ENCODE peak calls at places on chromosomes 3 and 15, in six cellular contexts. S, I, J, L, X and B are unnamed samples. For H3K36me3, the result is how much of the 10 kb centered on the place peaks cover.

GRCh38 chr3:193827039-193827669 is 234.1 kb downstream of the OPA1 start:
- DNase-seq in I (no peak), X (no peak), S (no peak), L (no peak), J (no peak), B (no peak)

GRCh38 chr3:125965505-125965904 is 3.5 kb upstream of the ROPN1B start:
- DNase-seq in J (no peak), I (no peak), S (no peak), L (no peak), X (no peak), B (no peak)

GRCh38 chr3:14019459-14019858 is 105.2 kb downstream of the CHCHD4 start:
- DNase-seq in X (no peak), L (no peak), J (no peak), I (no peak), S (no peak), B (no peak)

GRCh38 chr3:10432931-10433330 is 72.5 kb downstream of the ATP2B2 start:
- DNase-seq in L (no peak), S (no peak), I (no peak), X (no peak), J (no peak), B (no peak)

GRCh38 chr3:37768107-37768809 is 93.4 kb upstream of the CTDSPL start:
- DNase-seq in S (peak), L (no peak), J (no peak), I (no peak), X (no peak), B (no peak)

GRCh38 chr3:141834296-141834695 is 42.1 kb upstream of the ATP1B3 start:
- DNase-seq in S (no peak), I (no peak), X (no peak), J (no peak), L (no peak), B (no peak)

GRCh38 chr15:73617310-73617709 is 15.9 kb downstream of the NPTN start:
- DNase-seq in L (no peak), J (no peak), X (no peak), I (no peak), S (no peak), B (no peak)

GRCh38 chr15:57509121-57509520 is 82.6 kb upstream of the MYZAP start:
- DNase-seq in J (no peak), I (no peak), L (peak), S (no peak), X (no peak), B (no peak)

GRCh38 chr3:71651625-71652024 is 68.1 kb upstream of the FOXP1 start:
- DNase-seq in I (no peak), L (no peak), J (no peak), X (no peak), S (no peak), B (no peak)
- H3K27ac ChIP-seq in I (no peak), L (no peak), J (no peak), X (no peak), S (no peak), B (no peak)

GRCh38 chr15:45642203-45642932 is 7.5 kb downstream of the SQOR start:
- DNase-seq in S (no peak), L (no peak), I (no peak), X (no peak), J (no peak), B (no peak)
- H3K4me3 ChIP-seq in S (no peak), L (no peak), I (no peak), X (no peak), J (no peak), B (no peak)

DNA sequence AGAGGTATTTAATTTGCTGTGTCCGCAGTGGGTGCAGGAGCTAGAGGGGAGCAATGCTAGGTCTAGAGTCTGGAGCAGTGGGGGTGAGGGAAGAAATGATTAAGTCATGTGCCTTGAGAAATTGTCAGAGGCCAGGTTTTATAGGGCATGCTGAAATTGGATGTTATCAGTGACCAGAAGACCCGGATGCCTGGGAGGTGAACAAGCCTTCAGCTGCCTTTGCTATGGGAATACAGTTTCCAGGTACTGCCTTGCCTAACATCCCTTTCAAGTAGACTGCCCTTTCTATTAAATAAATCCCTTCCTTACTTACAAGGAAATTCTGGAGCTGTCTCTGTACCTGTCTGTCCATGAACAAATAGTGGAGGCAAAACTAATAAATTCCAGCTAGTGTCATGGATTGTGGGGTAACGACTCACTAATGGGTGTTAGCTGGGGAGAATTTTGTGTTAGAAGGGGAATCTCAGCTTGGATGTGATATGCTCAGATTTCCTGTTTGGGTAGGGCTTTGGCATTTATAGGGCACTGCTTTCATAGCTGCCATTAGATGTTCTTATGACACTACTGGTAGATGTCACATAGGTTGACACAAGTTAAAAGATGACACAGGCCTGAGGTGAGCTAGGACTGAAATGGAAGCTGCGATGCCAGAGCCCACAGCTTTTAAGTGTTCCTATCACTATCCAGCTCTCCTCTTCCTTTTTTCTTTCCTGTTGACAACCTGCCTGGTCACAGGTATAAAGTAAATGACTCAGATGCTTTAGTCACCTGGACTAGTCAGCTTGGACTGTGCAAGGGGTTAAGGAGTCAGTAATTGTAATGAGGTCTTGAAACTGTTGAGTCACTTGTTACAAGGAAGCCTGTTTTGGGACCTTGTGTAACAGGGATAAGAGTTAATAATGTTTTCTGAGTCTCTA is 21.3 kb downstream of the CHD2 start:
- DNase-seq in J (no peak), I (no peak), L (no peak), S (no peak), X (no peak), B (no peak)
- H3K36me3 ChIP-seq in J (under half), I (under half), L (under half), S (under half), X (under half), B (under half)

GRCh38 chr3:148500791-148501360 is 196.8 kb upstream of the AGTR1 start:
- DNase-seq in S (no peak), I (no peak), X (no peak), J (no peak), L (no peak), B (no peak)
- H3K27ac ChIP-seq in S (no peak), I (no peak), X (no peak), J (no peak), L (no peak), B (no peak)

GRCh38 chr15:101091080-101092017 is 160.5 kb downstream of the CHSY1 start:
- DNase-seq in J (no peak), L (no peak), I (no peak), S (peak), X (no peak), B (peak)
- H3K4me3 ChIP-seq in J (no peak), L (no peak), I (no peak), S (no peak), X (no peak), B (no peak)

DNA sequence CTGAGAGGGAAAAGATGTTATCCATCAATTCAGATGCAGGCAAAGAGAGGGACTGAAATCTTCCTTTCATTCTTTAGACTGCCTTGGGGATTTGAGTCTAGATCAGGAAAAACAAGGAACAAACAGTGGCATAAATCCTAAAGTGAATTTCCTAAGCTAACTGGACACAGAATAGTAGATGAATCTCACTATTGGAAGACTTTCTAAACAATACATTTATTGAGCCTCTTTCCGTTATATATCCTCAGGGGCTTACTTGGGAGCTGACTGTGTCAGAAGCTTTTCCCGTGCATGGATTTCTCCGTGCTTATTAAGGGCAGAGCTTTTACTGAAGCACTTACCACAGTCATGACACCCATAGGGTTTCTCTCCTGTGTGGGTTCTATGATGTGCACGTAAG is 10.0 kb downstream of the ZSCAN29 start:
- DNase-seq in L (no peak), J (no peak), X (no peak), S (no peak), I (no peak), B (no peak)
- H3K36me3 ChIP-seq in L (under half), J (half or more), X (under half), S (under half), I (half or more), B (under half)

DNA sequence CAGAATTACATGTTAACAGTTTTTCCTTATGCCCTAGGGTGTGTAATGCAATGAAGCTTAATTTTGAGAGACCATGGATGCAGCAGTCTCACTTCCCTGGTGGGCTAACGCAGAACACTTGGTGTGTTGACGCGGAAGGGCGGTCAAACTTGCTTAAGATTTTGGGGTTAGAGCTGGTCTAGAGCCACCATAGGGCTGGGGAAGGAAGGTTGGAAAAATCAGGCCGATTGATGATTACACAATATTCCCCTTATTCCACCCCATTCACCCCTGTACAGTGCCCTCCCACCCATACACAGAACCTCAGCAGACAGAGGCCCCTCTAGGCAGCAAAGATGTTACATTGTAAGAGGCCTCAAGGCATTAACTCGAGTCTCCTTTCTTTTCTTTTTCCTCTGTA is 24.3 kb downstream of the VGLL4 start:
- DNase-seq in J (no peak), I (no peak), X (no peak), S (no peak), L (no peak), B (no peak)
- H3K27ac ChIP-seq in J (no peak), I (no peak), X (peak), S (peak), L (no peak), B (no peak)

DNA sequence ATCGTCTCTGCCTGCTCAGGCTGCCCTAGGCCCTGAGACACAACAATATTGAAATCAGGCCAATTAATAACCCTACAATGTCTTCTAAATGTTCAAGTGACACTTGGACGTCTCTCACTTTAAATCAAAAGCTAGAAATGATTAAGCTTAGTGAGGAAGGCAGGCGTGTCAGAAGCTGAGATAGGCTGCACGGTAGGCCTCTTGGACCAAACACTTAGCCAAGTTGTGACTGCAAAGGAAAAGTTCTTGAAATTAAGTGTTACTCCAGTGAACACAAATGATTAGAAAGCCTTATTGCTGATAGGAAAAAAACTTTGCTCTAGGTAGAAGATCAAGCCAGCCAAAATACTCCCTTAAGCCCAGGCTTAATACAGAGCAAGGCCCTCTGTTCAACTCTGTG is 2.2 kb downstream of the HPS3 start:
- DNase-seq in S (no peak), X (no peak), L (no peak), I (no peak), J (no peak), B (no peak)
- H3K4me3 ChIP-seq in S (no peak), X (no peak), L (no peak), I (peak), J (no peak), B (no peak)

GRCh38 chr3:48966367-48966766 is 23.7 kb upstream of the P4HTM start:
- DNase-seq in S (no peak), X (peak), L (no peak), I (no peak), J (no peak), B (no peak)

GRCh38 chr3:48960841-48961413 is 29.1 kb upstream of the P4HTM start:
- DNase-seq in L (no peak), I (no peak), X (no peak), J (no peak), S (no peak), B (no peak)

GRCh38 chr3:48962340-48962739 is 27.7 kb upstream of the P4HTM start:
- DNase-seq in S (no peak), L (no peak), I (no peak), X (no peak), J (no peak), B (no peak)

GRCh38 chr3:48963591-48963990 is 26.4 kb upstream of the P4HTM start:
- DNase-seq in L (no peak), X (no peak), S (no peak), I (no peak), J (no peak), B (no peak)

GRCh38 chr3:48962939-48963338 is 27.1 kb upstream of the P4HTM start:
- DNase-seq in L (no peak), I (no peak), J (no peak), X (no peak), S (no peak), B (no peak)
- H3K36me3 ChIP-seq in L (under half), I (under half), J (half or more), X (under half), S (under half), B (under half)

DNA sequence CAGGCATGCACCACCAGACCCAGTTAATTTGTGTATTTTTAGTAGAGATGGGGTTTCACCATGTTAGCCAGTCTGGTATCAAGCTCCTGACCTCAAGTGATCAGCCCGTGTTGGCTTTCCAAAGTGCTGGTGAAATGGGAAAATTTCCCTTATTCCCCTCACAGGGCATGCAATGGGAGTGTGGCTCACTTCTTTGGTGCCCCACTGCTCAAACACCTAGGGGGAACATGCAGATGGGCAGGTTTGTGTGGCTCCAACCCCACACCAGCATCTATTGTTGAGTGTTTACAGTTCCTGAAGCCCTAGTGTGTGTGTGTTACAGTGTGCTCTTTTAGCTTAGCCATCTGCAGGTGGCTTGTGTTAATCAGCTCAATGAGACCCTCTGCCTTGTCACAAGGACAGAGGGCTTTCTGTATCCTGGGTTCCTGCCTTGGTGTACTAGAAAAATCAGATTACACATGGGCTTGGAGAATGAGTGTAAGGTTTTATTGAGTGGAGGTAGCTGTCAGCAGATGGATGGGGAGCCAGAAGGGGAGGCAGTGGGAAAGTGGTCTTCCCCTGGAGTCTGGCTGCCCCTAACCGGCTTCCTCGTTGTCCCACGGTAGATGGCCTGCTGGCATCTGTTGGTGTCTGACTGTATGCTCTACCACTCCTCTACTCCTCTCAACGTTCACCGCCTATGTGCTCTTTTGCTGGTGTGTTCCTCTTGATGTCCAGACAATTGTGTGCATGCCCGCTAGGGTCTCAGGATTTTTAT is 248.1 kb upstream of the CBLB start:
- DNase-seq in X (no peak), J (no peak), I (no peak), L (no peak), S (no peak), B (no peak)
- H3K27ac ChIP-seq in X (no peak), J (no peak), I (no peak), L (no peak), S (no peak), B (no peak)